ENCODE peak calls at places on chromosomes 4 and X, in ten cellular contexts. N, E, J, D, W, X, I, S, U and P are unnamed samples.

GRCh38 chr4:158578476-158578875 is 56.8 kb downstream of the RXFP1 start:
- DNase-seq in X (peak; percentile 62), J (no peak), S (no peak), I (no peak), D (no peak), E (no peak), U (no peak), N (no peak), W (no peak), P (no peak)

GRCh38 chr4:82043081-82043808 is 330.5 kb downstream of the HNRNPD start:
- DNase-seq in X (peak; percentile 30), W (no peak), U (no peak), E (no peak), I (no peak), D (no peak), J (no peak), N (peak; percentile 1), S (no peak), P (no peak)

GRCh38 chrX:19889582-19890342 is 2.4 kb upstream of the SH3KBP1 start:
- DNase-seq in E (no peak), U (peak; percentile 11), N (no peak), X (peak; percentile 82), S (peak; percentile 45), J (no peak), D (no peak), I (no peak), W (no peak), P (peak; percentile 33)

GRCh38 chr4:177974461-177974860 is 532.2 kb upstream of the AGA start:
- DNase-seq in I (no peak), U (no peak), W (no peak), X (no peak), E (no peak), N (no peak), D (no peak), J (no peak), S (no peak), P (no peak)

GRCh38 chr4:41745292-41746024 is 3.1 kb downstream of the PHOX2B start:
- DNase-seq in S (no peak), J (no peak), N (no peak), I (no peak), D (peak; percentile 47), U (no peak), E (no peak), X (no peak), W (no peak), P (no peak)

GRCh38 chr4:92421920-92422319 is 118.2 kb downstream of the GRID2 start:
- DNase-seq in D (no peak), N (no peak), E (no peak), J (no peak), S (no peak), W (no peak), I (no peak), X (no peak), U (no peak), P (no peak)

GRCh38 chr4:119525005-119525749 is 103.4 kb downstream of the PDE5A start:
- DNase-seq in I (no peak), E (no peak), N (no peak), X (peak; percentile 69), J (no peak), D (no peak), S (no peak), W (no peak), U (no peak), P (no peak)

GRCh38 chrX:47804315-47804714 is 32.4 kb upstream of the ZNF81 start:
- DNase-seq in X (no peak), N (no peak), U (no peak), D (no peak), E (no peak), W (no peak), S (no peak), I (no peak), J (no peak), P (no peak)

GRCh38 chrX:13903405-13903804 is 86.5 kb upstream of the GPM6B start:
- DNase-seq in N (no peak), U (no peak), E (no peak), W (no peak), J (no peak), X (peak; percentile 79), S (no peak), D (no peak), I (no peak), P (no peak)

GRCh38 chrX:96682516-96682915 is 2.1 kb upstream of the DIAPH2 start:
- DNase-seq in I (no peak), E (no peak), N (no peak), S (no peak), U (no peak), D (no peak), J (no peak), X (no peak), W (no peak), P (no peak)

GRCh38 chr4:106287353-106287969 is 28.5 kb downstream of the TBCK start:
- DNase-seq in X (peak; percentile 85), N (no peak), I (no peak), D (no peak), W (no peak), U (no peak), J (no peak), S (no peak), E (no peak), P (no peak)

GRCh38 chr4:174284181-174284886 is 623 bp downstream of the CEP44 start:
- DNase-seq in S (no peak), D (peak; percentile 39), I (no peak), U (no peak), E (no peak), W (no peak), J (no peak), X (peak; percentile 84), N (no peak), P (no peak)

GRCh38 chr4:48944659-48945290 is 38.2 kb upstream of the OCIAD2 start:
- DNase-seq in E (no peak), U (peak; percentile 24), W (no peak), J (no peak), N (no peak), X (peak; percentile 80), D (peak; percentile 4), S (peak; percentile 29), I (peak; percentile 21), P (peak; percentile 30)

GRCh38 chr4:1192493-1193205 is 20.3 kb upstream of the SPON2 start:
- DNase-seq in S (no peak), W (no peak), J (no peak), E (peak; percentile 22), D (no peak), N (no peak), I (no peak), U (no peak), X (no peak), P (no peak)

GRCh38 chr4:186604124-186604627 is 48.8 kb upstream of the MTNR1A start:
- DNase-seq in D (no peak), S (no peak), I (no peak), W (no peak), J (no peak), N (no peak), X (no peak), E (no peak), U (no peak), P (no peak)

GRCh38 chr4:128517096-128517738 is 229.6 kb upstream of the PGRMC2 start:
- DNase-seq in N (no peak), I (no peak), E (no peak), S (no peak), U (no peak), W (no peak), X (peak; percentile 32), D (no peak), J (no peak), P (no peak)

GRCh38 chr4:122692641-122693520 is 39.6 kb upstream of the BBS12 start:
- DNase-seq in U (no peak), W (no peak), X (no peak), E (no peak), D (no peak), N (no peak), I (no peak), S (no peak), J (no peak), P (no peak)

GRCh38 chr4:38105475-38105874 is 145.3 kb downstream of the PTTG2 start:
- DNase-seq in X (no peak), S (no peak), W (no peak), J (no peak), N (no peak), I (no peak), E (no peak), D (no peak), U (no peak), P (no peak)